ENCODE peak calls at places on chromosomes 3 and 15, in eight cellular contexts. C, I, Y, K, H, V, P and G are unnamed samples.

GRCh38 chr3:40780341-40780800 is 255.6 kb downstream of the ZNF621 start:
- DNase-seq in H (no peak), K (no peak), P (no peak), I (no peak), V (no peak), C (peak; percentile 86), Y (no peak), G (no peak)

GRCh38 chr3:32492684-32493436 is 9.8 kb downstream of the CMTM6 start:
- DNase-seq in C (no peak), V (no peak), H (no peak), I (no peak), P (peak; percentile 43), Y (no peak), K (no peak), G (no peak)

GRCh38 chr3:143098032-143098764 is 21.4 kb upstream of the CHST2 start:
- DNase-seq in C (no peak), H (no peak), K (no peak), Y (no peak), P (peak; percentile 88), V (no peak), I (no peak), G (no peak)

GRCh38 chr15:42080585-42081462 is 13.5 kb downstream of the PLA2G4D start:
- DNase-seq in H (peak; percentile 67), K (no peak), I (no peak), V (no peak), P (no peak), Y (no peak), C (no peak), G (no peak)

GRCh38 chr15:33243393-33243792 is 48.9 kb upstream of the FMN1 start:
- DNase-seq in V (no peak), C (no peak), P (peak; percentile 64), H (no peak), I (no peak), K (no peak), Y (no peak), G (no peak)

GRCh38 chr3:146142757-146143156 is 18.2 kb downstream of the PLOD2 start:
- DNase-seq in P (peak; percentile 89), C (no peak), H (no peak), Y (no peak), K (no peak), V (no peak), I (no peak), G (no peak)

GRCh38 chr15:98776607-98777281 is 128.4 kb downstream of the IGF1R start:
- DNase-seq in P (no peak), C (peak; percentile 63), V (peak; percentile 48), K (no peak), H (peak; percentile 37), I (no peak), Y (no peak), G (no peak)

GRCh38 chr3:43152649-43153048 is 46.8 kb upstream of the POMGNT2 start:
- DNase-seq in H (no peak), C (no peak), P (peak; percentile 1), V (no peak), Y (no peak), K (no peak), I (no peak), G (no peak)

GRCh38 chr15:96585634-96586386 is 255.3 kb downstream of the NR2F2 start:
- DNase-seq in P (no peak), V (no peak), I (no peak), C (no peak), K (no peak), H (no peak), Y (no peak), G (no peak)

GRCh38 chr3:28053759-28054158 is 187.7 kb upstream of the CMC1 start:
- DNase-seq in C (no peak), I (no peak), V (no peak), H (no peak), P (no peak), K (no peak), Y (peak; percentile 49), G (no peak)

GRCh38 chr3:99250821-99251355 is 349.4 kb upstream of the DCBLD2 start:
- DNase-seq in V (no peak), H (peak; percentile 33), K (no peak), C (peak; percentile 23), I (no peak), Y (peak; percentile 63), P (peak; percentile 36), G (no peak)

GRCh38 chr3:101836907-101837598 is 12.3 kb upstream of the NFKBIZ start:
- DNase-seq in Y (no peak), I (no peak), H (no peak), C (no peak), V (no peak), K (no peak), P (peak; percentile 41), G (no peak)

GRCh38 chr3:94234177-94234788 is 171.4 kb downstream of the NSUN3 start:
- DNase-seq in Y (no peak), P (peak; percentile 46), I (peak; percentile 51), H (peak; percentile 27), K (no peak), V (no peak), C (no peak), G (no peak)

GRCh38 chr3:85821130-85821756 is 862.5 kb downstream of the CADM2 start:
- DNase-seq in V (no peak), Y (no peak), H (peak; percentile 32), C (no peak), K (no peak), P (no peak), I (peak; percentile 42), G (peak; percentile 60)

GRCh38 chr3:178669758-178670157 is 133.5 kb downstream of the KCNMB2 start:
- DNase-seq in K (no peak), P (peak; percentile 24), Y (no peak), I (no peak), V (no peak), H (no peak), C (no peak), G (no peak)

GRCh38 chr3:189590223-189590622 is 41.0 kb upstream of the TP63 start:
- DNase-seq in Y (no peak), H (no peak), P (no peak), C (no peak), I (no peak), V (no peak), K (no peak), G (no peak)

GRCh38 chr3:160403028-160403545 is 3.6 kb downstream of the SMC4 start:
- DNase-seq in Y (no peak), P (peak; percentile 35), V (no peak), H (no peak), I (no peak), K (no peak), C (no peak), G (no peak)